ENCODE peak calls at places on chromosomes 3 and 15, in nine cellular contexts. One of them, this sample, is unnamed.
A peak's percentile ranks its signal among the peaks of the same experiment; 100 is the strongest.

GRCh38 chr3:44104668-44105321 is 136.9 kb upstream of the TOPAZ1 start:
- DNase-seq in GM23248: peak; percentile 79
- DNase-seq in adipocyte: peak; percentile 49
- DNase-seq in WTC11: no peak
- DNase-seq in A673: no peak
- DNase-seq in small intestine: peak; percentile 35
- DNase-seq in MM.1S: peak; percentile 68
- DNase-seq in endothelial cell: no peak
- DNase-seq in NCI-H345: no peak
- DNase-seq in this sample: no peak

GRCh38 chr15:31268108-31268501 is 58.5 kb upstream of the KLF13 start:
- DNase-seq in GM23248: no peak
- DNase-seq in adipocyte: peak; percentile 14
- DNase-seq in WTC11: peak; percentile 2
- DNase-seq in A673: no peak
- DNase-seq in small intestine: peak; percentile 21
- DNase-seq in MM.1S: no peak
- DNase-seq in endothelial cell: no peak
- DNase-seq in NCI-H345: no peak
- DNase-seq in this sample: peak; percentile 84

GRCh38 chr15:74786659-74787165 is 4.8 kb downstream of the CSK start:
- DNase-seq in GM23248: peak; percentile 32
- DNase-seq in adipocyte: no peak
- DNase-seq in WTC11: no peak
- DNase-seq in A673: no peak
- DNase-seq in small intestine: no peak
- DNase-seq in MM.1S: peak; percentile 35
- DNase-seq in endothelial cell: no peak
- DNase-seq in NCI-H345: no peak
- DNase-seq in this sample: no peak

GRCh38 chr3:48400824-48401433 is 28.9 kb downstream of the FBXW12 start:
- DNase-seq in GM23248: peak; percentile 60
- DNase-seq in adipocyte: peak; percentile 70
- DNase-seq in WTC11: peak; percentile 50
- DNase-seq in A673: peak; percentile 44
- DNase-seq in small intestine: peak; percentile 82
- DNase-seq in MM.1S: peak; percentile 68
- DNase-seq in endothelial cell: peak; percentile 36
- DNase-seq in NCI-H345: peak; percentile 34
- DNase-seq in this sample: peak; percentile 47

GRCh38 chr3:39158138-39158715 is 4.8 kb upstream of the CSRNP1 start:
- DNase-seq in GM23248: no peak
- DNase-seq in adipocyte: no peak
- DNase-seq in WTC11: no peak
- DNase-seq in A673: no peak
- DNase-seq in small intestine: no peak
- DNase-seq in MM.1S: no peak
- DNase-seq in endothelial cell: no peak
- DNase-seq in NCI-H345: no peak
- DNase-seq in this sample: no peak

GRCh38 chr3:194632983-194633348 is 253 bp downstream of the TMEM44 start:
- DNase-seq in GM23248: peak; percentile 66
- DNase-seq in adipocyte: no peak
- DNase-seq in WTC11: no peak
- DNase-seq in A673: peak; percentile 78
- DNase-seq in small intestine: no peak
- DNase-seq in MM.1S: no peak
- DNase-seq in endothelial cell: no peak
- DNase-seq in NCI-H345: no peak
- DNase-seq in this sample: peak; percentile 9

GRCh38 chr15:99480223-99480810 is 85.5 kb upstream of the MEF2A start:
- DNase-seq in GM23248: no peak
- DNase-seq in adipocyte: no peak
- DNase-seq in WTC11: no peak
- DNase-seq in A673: no peak
- DNase-seq in small intestine: no peak
- DNase-seq in MM.1S: no peak
- DNase-seq in endothelial cell: no peak
- DNase-seq in NCI-H345: no peak
- DNase-seq in this sample: no peak

GRCh38 chr15:78749831-78750230 is 61.4 kb downstream of the ADAMTS7 start:
- DNase-seq in GM23248: no peak
- DNase-seq in adipocyte: no peak
- DNase-seq in WTC11: no peak
- DNase-seq in A673: no peak
- DNase-seq in small intestine: no peak
- DNase-seq in MM.1S: no peak
- DNase-seq in endothelial cell: no peak
- DNase-seq in NCI-H345: no peak
- DNase-seq in this sample: no peak

GRCh38 chr15:31330111-31330785 is 3.6 kb downstream of the KLF13 start:
- DNase-seq in GM23248: no peak
- DNase-seq in adipocyte: no peak
- DNase-seq in WTC11: no peak
- DNase-seq in A673: no peak
- DNase-seq in small intestine: no peak
- DNase-seq in MM.1S: no peak
- DNase-seq in endothelial cell: no peak
- DNase-seq in NCI-H345: no peak
- DNase-seq in this sample: no peak

GRCh38 chr15:23566070-23567050 is 886 bp downstream of the MKRN3 start:
- DNase-seq in GM23248: no peak
- DNase-seq in adipocyte: no peak
- DNase-seq in WTC11: no peak
- DNase-seq in A673: no peak
- DNase-seq in small intestine: no peak
- DNase-seq in MM.1S: no peak
- DNase-seq in endothelial cell: no peak
- DNase-seq in NCI-H345: no peak
- DNase-seq in this sample: peak; percentile 84

GRCh38 chr15:31489801-31490646 is 163.4 kb downstream of the KLF13 start:
- DNase-seq in GM23248: peak; percentile 82
- DNase-seq in adipocyte: peak; percentile 86
- DNase-seq in WTC11: no peak
- DNase-seq in A673: peak; percentile 64
- DNase-seq in small intestine: peak; percentile 65
- DNase-seq in MM.1S: peak; percentile 72
- DNase-seq in endothelial cell: no peak
- DNase-seq in NCI-H345: peak; percentile 41
- DNase-seq in this sample: peak; percentile 27

GRCh38 chr3:5330152-5330810 is 142.8 kb downstream of the EDEM1 start:
- DNase-seq in GM23248: peak; percentile 56
- DNase-seq in adipocyte: no peak
- DNase-seq in WTC11: no peak
- DNase-seq in A673: no peak
- DNase-seq in small intestine: no peak
- DNase-seq in MM.1S: no peak
- DNase-seq in endothelial cell: no peak
- DNase-seq in NCI-H345: no peak
- DNase-seq in this sample: no peak

GRCh38 chr3:66172394-66172793 is 48.4 kb upstream of the SLC25A26 start:
- DNase-seq in GM23248: no peak
- DNase-seq in adipocyte: no peak
- DNase-seq in WTC11: no peak
- DNase-seq in A673: no peak
- DNase-seq in small intestine: peak; percentile 85
- DNase-seq in MM.1S: no peak
- DNase-seq in endothelial cell: no peak
- DNase-seq in NCI-H345: no peak
- DNase-seq in this sample: no peak

GRCh38 chr3:172256101-172256687 is 192.1 kb downstream of the GHSR start:
- DNase-seq in GM23248: peak; percentile 80
- DNase-seq in adipocyte: peak; percentile 87
- DNase-seq in WTC11: no peak
- DNase-seq in A673: no peak
- DNase-seq in small intestine: no peak
- DNase-seq in MM.1S: no peak
- DNase-seq in endothelial cell: no peak
- DNase-seq in NCI-H345: no peak
- DNase-seq in this sample: no peak

GRCh38 chr3:138089091-138089490 is 26.3 kb downstream of the DZIP1L start:
- DNase-seq in GM23248: peak; percentile 89
- DNase-seq in adipocyte: peak; percentile 88
- DNase-seq in WTC11: no peak
- DNase-seq in A673: no peak
- DNase-seq in small intestine: no peak
- DNase-seq in MM.1S: no peak
- DNase-seq in endothelial cell: no peak
- DNase-seq in NCI-H345: no peak
- DNase-seq in this sample: no peak

GRCh38 chr3:8800016-8800415 is 30.6 kb upstream of the OXTR start:
- DNase-seq in GM23248: no peak
- DNase-seq in adipocyte: no peak
- DNase-seq in WTC11: no peak
- DNase-seq in A673: no peak
- DNase-seq in small intestine: no peak
- DNase-seq in MM.1S: no peak
- DNase-seq in endothelial cell: no peak
- DNase-seq in NCI-H345: no peak
- DNase-seq in this sample: no peak

GRCh38 chr15:66839511-66840112 is 137.6 kb downstream of the SMAD6 start:
- DNase-seq in GM23248: peak; percentile 77
- DNase-seq in adipocyte: peak; percentile 46
- DNase-seq in WTC11: no peak
- DNase-seq in A673: no peak
- DNase-seq in small intestine: no peak
- DNase-seq in MM.1S: no peak
- DNase-seq in endothelial cell: no peak
- DNase-seq in NCI-H345: no peak
- DNase-seq in this sample: no peak

GRCh38 chr15:36756707-36757106 is 177.3 kb downstream of the CDIN1 start:
- DNase-seq in GM23248: no peak
- DNase-seq in adipocyte: no peak
- DNase-seq in WTC11: no peak
- DNase-seq in A673: no peak
- DNase-seq in small intestine: no peak
- DNase-seq in MM.1S: no peak
- DNase-seq in endothelial cell: no peak
- DNase-seq in NCI-H345: peak; percentile 15
- DNase-seq in this sample: no peak

GRCh38 chr3:184565421-184566211 is 4.0 kb downstream of the EPHB3 start:
- DNase-seq in GM23248: peak; percentile 96
- DNase-seq in adipocyte: peak; percentile 86
- DNase-seq in WTC11: no peak
- DNase-seq in A673: peak; percentile 67
- DNase-seq in small intestine: peak; percentile 71
- DNase-seq in MM.1S: no peak
- DNase-seq in endothelial cell: no peak
- DNase-seq in NCI-H345: peak; percentile 45
- DNase-seq in this sample: no peak

GRCh38 chr15:56856934-56857333 is 61.5 kb upstream of the TCF12 start:
- DNase-seq in GM23248: no peak
- DNase-seq in adipocyte: no peak
- DNase-seq in WTC11: no peak
- DNase-seq in A673: no peak
- DNase-seq in small intestine: no peak
- DNase-seq in MM.1S: no peak
- DNase-seq in endothelial cell: no peak
- DNase-seq in NCI-H345: no peak
- DNase-seq in this sample: no peak

GRCh38 chr3:67737911-67738865 is 83.8 kb upstream of the SUCLG2 start:
- DNase-seq in GM23248: no peak
- DNase-seq in adipocyte: no peak
- DNase-seq in WTC11: no peak
- DNase-seq in A673: no peak
- DNase-seq in small intestine: peak; percentile 4
- DNase-seq in MM.1S: no peak
- DNase-seq in endothelial cell: no peak
- DNase-seq in NCI-H345: no peak
- DNase-seq in this sample: no peak

GRCh38 chr3:180335056-180335455 is 266.9 kb upstream of the TTC14 start:
- DNase-seq in GM23248: no peak
- DNase-seq in adipocyte: no peak
- DNase-seq in WTC11: no peak
- DNase-seq in A673: no peak
- DNase-seq in small intestine: no peak
- DNase-seq in MM.1S: no peak
- DNase-seq in endothelial cell: no peak
- DNase-seq in NCI-H345: no peak
- DNase-seq in this sample: no peak

GRCh38 chr3:110267304-110267703 is 804.3 kb upstream of the NECTIN3 start:
- DNase-seq in GM23248: no peak
- DNase-seq in adipocyte: no peak
- DNase-seq in WTC11: no peak
- DNase-seq in A673: no peak
- DNase-seq in small intestine: no peak
- DNase-seq in MM.1S: no peak
- DNase-seq in endothelial cell: no peak
- DNase-seq in NCI-H345: no peak
- DNase-seq in this sample: no peak

GRCh38 chr3:56980283-56980682 is 80.2 kb upstream of the SPATA12 start:
- DNase-seq in GM23248: no peak
- DNase-seq in adipocyte: no peak
- DNase-seq in WTC11: no peak
- DNase-seq in A673: no peak
- DNase-seq in small intestine: no peak
- DNase-seq in MM.1S: no peak
- DNase-seq in endothelial cell: no peak
- DNase-seq in NCI-H345: no peak
- DNase-seq in this sample: no peak

GRCh38 chr15:25189551-25189950 is 234.8 kb downstream of the SNRPN start:
- DNase-seq in GM23248: no peak
- DNase-seq in adipocyte: no peak
- DNase-seq in WTC11: no peak
- DNase-seq in A673: no peak
- DNase-seq in small intestine: no peak
- DNase-seq in MM.1S: no peak
- DNase-seq in endothelial cell: no peak
- DNase-seq in NCI-H345: no peak
- DNase-seq in this sample: no peak

GRCh38 chr3:30426319-30426993 is 179.9 kb upstream of the TGFBR2 start:
- DNase-seq in GM23248: peak; percentile 82
- DNase-seq in adipocyte: peak; percentile 83
- DNase-seq in WTC11: no peak
- DNase-seq in A673: peak; percentile 12
- DNase-seq in small intestine: no peak
- DNase-seq in MM.1S: no peak
- DNase-seq in endothelial cell: no peak
- DNase-seq in NCI-H345: no peak
- DNase-seq in this sample: no peak

GRCh38 chr3:192850501-192850981 is 67.1 kb downstream of the MB21D2 start:
- DNase-seq in GM23248: peak; percentile 86
- DNase-seq in adipocyte: no peak
- DNase-seq in WTC11: no peak
- DNase-seq in A673: peak; percentile 31
- DNase-seq in small intestine: peak; percentile 97
- DNase-seq in MM.1S: no peak
- DNase-seq in endothelial cell: no peak
- DNase-seq in NCI-H345: no peak
- DNase-seq in this sample: no peak